ENCODE peak calls at places on chromosomes 4 and X, in seven cellular contexts. F is HEK293T, L is HCT116, J is GM12878, U is WTC11, V is H1, B is HepG2. D is an unnamed sample.
A peak's percentile ranks its signal among the peaks of the same experiment; 100 is the strongest.

GRCh38 chrX:9466115-9466495 is 1.2 kb downstream of the TBL1X start:
- DNase-seq in F (peak; percentile 25), V (no peak), B (no peak), L (no peak), U (peak; percentile 26), J (no peak), D (peak; percentile 39)

GRCh38 chr4:98617358-98618047 is 40.9 kb downstream of the TSPAN5 start:
- DNase-seq in B (no peak), V (no peak), J (no peak), F (no peak), L (no peak), U (no peak), D (no peak)

GRCh38 chrX:147173586-147173985 is 359.0 kb upstream of the CXorf51A start:
- DNase-seq in V (no peak), J (no peak), L (no peak), F (no peak), U (no peak), B (no peak), D (no peak)

GRCh38 chrX:105483011-105483410 is 262.5 kb upstream of the TEX13A start:
- DNase-seq in U (no peak), J (no peak), L (no peak), F (no peak), B (no peak), V (no peak), D (no peak)

GRCh38 chr4:10006604-10007435 is 14.5 kb downstream of the SLC2A9 start:
- DNase-seq in V (no peak), J (peak; percentile 79), U (no peak), L (peak; percentile 77), B (peak; percentile 83), F (no peak), D (no peak)

GRCh38 chr4:53313510-53313909 is 52.4 kb downstream of the SCFD2 start:
- DNase-seq in J (no peak), F (no peak), U (no peak), V (no peak), L (no peak), B (peak; percentile 43), D (no peak)

GRCh38 chrX:45850775-45851433 is 650.2 kb upstream of the DIPK2B start:
- DNase-seq in U (peak; percentile 28), B (peak; percentile 6), V (no peak), J (no peak), L (no peak), F (peak; percentile 31), D (no peak)

GRCh38 chr4:101835121-101835904 is 44.8 kb downstream of the BANK1 start:
- DNase-seq in L (no peak), B (peak; percentile 15), F (no peak), J (no peak), U (no peak), V (no peak), D (no peak)

GRCh38 chrX:45584717-45585116 is 384.0 kb upstream of the DIPK2B start:
- DNase-seq in L (no peak), F (no peak), V (no peak), B (peak; percentile 2), J (no peak), U (no peak), D (no peak)

GRCh38 chr4:80005863-80006262 is 67.2 kb downstream of the ANTXR2 start:
- DNase-seq in F (no peak), B (peak; percentile 19), J (no peak), L (no peak), U (no peak), V (no peak), D (peak; percentile 12)

GRCh38 chrX:16185725-16186136 is 18.4 kb downstream of the MAGEB17 start:
- DNase-seq in J (peak; percentile 27), V (no peak), U (no peak), L (peak; percentile 54), F (no peak), B (no peak), D (peak; percentile 30)

GRCh38 chr4:89307446-89308160 is at the start of gene GPRIN3:
- DNase-seq in B (no peak), V (no peak), U (peak; percentile 73), F (peak; percentile 62), J (no peak), L (no peak), D (no peak)

GRCh38 chr4:74805601-74806000 is 11.3 kb upstream of the BTC start:
- DNase-seq in F (no peak), J (no peak), V (no peak), L (peak; percentile 62), U (no peak), B (peak; percentile 45), D (no peak)

GRCh38 chrX:115642895-115643530 is 82.0 kb downstream of the PLS3 start:
- DNase-seq in F (peak; percentile 56), B (peak; percentile 6), L (peak; percentile 15), J (peak; percentile 23), V (no peak), U (peak; percentile 12), D (peak; percentile 37)

GRCh38 chr4:69833251-69833650 is 26.7 kb downstream of the SULT1E1 start:
- DNase-seq in U (no peak), L (no peak), V (no peak), F (no peak), B (no peak), J (no peak), D (no peak)

GRCh38 chr4:173525118-173526033 is 4.7 kb downstream of the HAND2 start:
- DNase-seq in J (no peak), F (no peak), U (no peak), L (no peak), B (no peak), V (no peak), D (no peak)

GRCh38 chr4:55405073-55405472 is 9.3 kb downstream of the TMEM165 start:
- DNase-seq in B (no peak), L (no peak), V (no peak), J (no peak), U (no peak), F (no peak), D (no peak)

GRCh38 chr4:122090989-122091388 is 61.1 kb upstream of the BLTP1 start:
- DNase-seq in U (no peak), F (no peak), J (no peak), B (no peak), V (no peak), L (no peak), D (no peak)

GRCh38 chrX:1558761-1559468 is 21.9 kb upstream of the P2RY8 start:
- DNase-seq in J (no peak), V (no peak), L (no peak), B (no peak), F (no peak), U (no peak), D (no peak)

GRCh38 chr4:156939151-156939550 is 32.4 kb downstream of the PDGFC start:
- DNase-seq in L (no peak), B (no peak), V (no peak), F (no peak), U (no peak), J (no peak), D (no peak)

GRCh38 chr4:55758081-55758480 is 61.5 kb upstream of the EXOC1L start:
- DNase-seq in U (no peak), F (no peak), L (no peak), J (no peak), B (no peak), V (no peak), D (no peak)

GRCh38 chr4:31246856-31247255 is 526.7 kb downstream of the PCDH7 start:
- DNase-seq in L (no peak), V (no peak), J (no peak), B (no peak), U (no peak), F (no peak), D (no peak)

GRCh38 chrX:38154340-38154739 is 66.3 kb downstream of the SRPX start:
- DNase-seq in U (no peak), F (no peak), B (peak; percentile 2), J (no peak), V (no peak), L (no peak), D (no peak)

GRCh38 chrX:100658936-100659335 is 14.9 kb downstream of the SRPX2 start:
- DNase-seq in L (no peak), U (no peak), B (no peak), V (no peak), F (no peak), J (no peak), D (no peak)

GRCh38 chr4:108940086-108941033 is 177.5 kb upstream of the ETNPPL start:
- DNase-seq in J (no peak), F (no peak), U (no peak), L (no peak), V (no peak), B (no peak), D (no peak)
- TF ChIP-seq SP1 in J (no peak), F (no peak), U (no peak), L (no peak), V (no peak), B (no peak), D (no peak)

GRCh38 chr4:61553562-61554125 is 353.5 kb downstream of the ADGRL3 start:
- DNase-seq in J (no peak), F (no peak), V (no peak), U (no peak), L (no peak), B (no peak), D (no peak)
- TF ChIP-seq SP1 in J (no peak), F (no peak), V (no peak), U (no peak), L (no peak), B (no peak), D (no peak)

DNA sequence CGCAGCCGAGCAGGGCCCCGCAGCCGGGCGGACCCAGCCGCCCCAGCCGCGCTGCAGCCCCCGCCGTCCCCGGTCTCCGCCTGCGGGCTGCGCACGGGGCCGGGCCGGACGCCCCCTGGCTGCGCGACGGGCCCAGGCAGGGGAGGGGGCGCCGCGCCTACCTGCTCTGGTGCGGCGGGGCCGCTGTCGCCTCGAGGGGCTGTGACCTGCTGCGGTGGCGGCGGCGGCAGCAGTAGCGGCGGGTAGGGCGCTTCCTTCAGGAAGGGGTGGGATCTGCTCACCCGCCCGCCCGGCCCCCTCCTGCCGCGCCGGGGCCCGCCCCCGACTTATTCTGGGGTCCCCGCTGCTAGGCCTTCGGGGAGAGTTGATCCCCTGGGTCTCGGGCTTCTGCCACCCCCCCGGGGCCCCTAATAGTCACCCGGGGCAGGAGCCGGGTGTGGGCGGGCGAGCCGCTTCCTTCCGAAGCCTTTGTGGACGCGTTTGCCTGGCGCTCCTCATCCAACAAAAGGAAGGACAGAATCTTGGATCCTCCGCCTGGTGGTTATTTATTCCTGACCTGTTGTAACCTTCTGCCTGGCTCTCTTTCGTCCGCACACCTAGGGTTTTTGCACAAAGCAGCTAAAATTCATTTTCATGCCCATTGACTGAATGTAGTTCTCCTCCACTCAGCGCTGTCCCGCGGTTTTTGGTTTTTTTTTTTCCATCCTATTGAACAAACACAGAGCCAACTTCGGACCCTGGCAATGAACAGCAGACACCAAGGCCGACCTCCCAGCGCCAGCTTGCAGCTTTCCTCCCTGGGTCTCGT is at the start of gene TMEM150C:
- DNase-seq in V (no peak), U (peak; percentile 66), B (no peak), L (no peak), J (no peak), F (peak; percentile 60), D (no peak)
- TF ChIP-seq SP1 in V (no peak), U (no peak), B (no peak), L (no peak), J (no peak), F (no peak), D (no peak)

DNA sequence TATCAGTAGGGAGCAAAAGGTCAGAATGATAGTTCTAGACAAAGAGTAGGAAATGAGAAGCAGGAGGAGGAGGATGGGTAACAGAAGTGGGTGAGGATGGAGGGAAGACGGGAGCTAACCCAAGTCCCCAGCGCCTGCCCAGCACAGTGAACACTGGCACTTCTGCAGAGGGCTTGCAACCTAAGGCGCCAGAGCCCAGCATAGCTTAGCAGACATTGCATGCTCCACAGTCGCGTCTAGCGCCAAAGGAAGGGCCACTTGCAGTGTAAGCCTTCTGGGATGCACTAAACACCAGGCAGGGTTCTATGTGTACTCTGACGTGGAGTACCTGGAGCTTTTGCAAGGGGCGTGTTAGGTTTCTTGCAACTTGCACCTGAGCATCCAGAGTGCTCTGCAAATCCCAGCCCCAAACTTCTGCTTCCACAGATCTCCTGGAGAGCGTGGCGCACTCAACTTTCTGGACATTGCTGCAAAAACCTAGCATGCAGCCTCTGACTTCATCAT is 46.4 kb upstream of the NKAP start:
- DNase-seq in U (peak; percentile 14), V (no peak), L (no peak), B (no peak), F (no peak), J (no peak), D (no peak)
- TF ChIP-seq SP1 in U (no peak), V (no peak), L (no peak), B (no peak), F (no peak), J (no peak), D (no peak)